ENCODE peak calls at places on chromosomes 12 and 14, in five cellular contexts. P, N, Z, G and S are unnamed samples.

GRCh38 chr12:109020750-109021380 is at the start of gene SVOP:
- DNase-seq in P (peak), N (peak), Z (peak), G (peak), S (no peak)

GRCh38 chr14:65302571-65303184 is 109.9 kb upstream of the FUT8 start:
- DNase-seq in P (no peak), N (no peak), Z (peak), G (no peak), S (no peak)

GRCh38 chr12:122944588-122944987 is 21.7 kb downstream of the ABCB9 start:
- DNase-seq in P (no peak), N (no peak), Z (peak), G (no peak), S (no peak)

GRCh38 chr12:79848321-79848720 is 86.6 kb downstream of the PPP1R12A start:
- DNase-seq in P (no peak), N (no peak), Z (no peak), G (no peak), S (no peak)

GRCh38 chr12:4763549-4763948 is 43.3 kb downstream of the GALNT8 start:
- DNase-seq in P (no peak), N (peak), Z (no peak), G (no peak), S (no peak)

GRCh38 chr12:6606331-6607131 is 648 bp downstream of the CHD4 start:
- DNase-seq in P (peak), N (no peak), Z (peak), G (peak), S (peak)

GRCh38 chr12:3173008-3173553 is 95.9 kb downstream of the TSPAN9 start:
- DNase-seq in P (no peak), N (no peak), Z (no peak), G (no peak), S (no peak)

GRCh38 chr12:49369723-49370145 is 2.5 kb downstream of the SPATS2 start:
- DNase-seq in P (peak), N (no peak), Z (peak), G (no peak), S (no peak)

GRCh38 chr14:26174395-26174794 is 423.4 kb downstream of the NOVA1 start:
- DNase-seq in P (no peak), N (no peak), Z (no peak), G (no peak), S (no peak)

DNA sequence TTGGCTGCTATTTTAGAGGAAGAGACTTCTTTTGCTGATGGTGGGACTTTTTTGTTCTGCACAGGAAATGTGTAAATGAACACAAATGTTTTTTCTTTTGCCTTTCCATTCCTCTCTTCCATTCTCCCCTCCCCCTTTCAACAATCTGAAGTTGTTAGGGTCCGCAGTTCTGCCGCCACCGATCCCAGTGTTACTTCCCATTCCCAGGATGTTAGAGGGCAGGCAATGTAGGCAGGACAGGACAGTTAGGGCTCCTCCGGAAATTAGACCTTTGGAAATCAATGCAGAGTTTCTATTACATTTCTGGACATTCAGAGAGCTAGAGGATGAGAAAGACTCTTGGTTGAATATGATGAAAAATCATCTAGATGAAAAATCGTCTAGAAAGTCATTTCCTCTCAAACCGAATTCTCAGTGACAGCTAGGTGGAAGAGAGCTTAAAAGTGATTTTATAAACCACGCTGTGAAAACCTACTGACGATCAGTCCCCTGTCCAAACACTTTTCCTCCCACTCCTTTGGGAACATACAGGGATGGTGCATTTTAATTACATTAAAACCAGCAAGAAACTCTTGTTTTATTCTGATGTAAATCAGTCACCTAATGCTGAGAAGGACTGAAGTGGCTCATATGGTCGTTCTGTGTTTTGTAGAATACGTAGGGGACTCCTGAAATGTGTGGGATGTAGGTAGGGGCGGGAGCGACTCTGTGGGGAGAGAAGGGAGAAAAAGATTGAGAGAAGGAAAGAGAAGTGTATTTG is 17.9 kb downstream of the FOXG1 start:
- DNase-seq in P (no peak), N (no peak), Z (no peak), G (no peak), S (no peak)
- H3K4me3 ChIP-seq in P (peak), N (peak), Z (no peak), G (no peak), S (peak)

DNA sequence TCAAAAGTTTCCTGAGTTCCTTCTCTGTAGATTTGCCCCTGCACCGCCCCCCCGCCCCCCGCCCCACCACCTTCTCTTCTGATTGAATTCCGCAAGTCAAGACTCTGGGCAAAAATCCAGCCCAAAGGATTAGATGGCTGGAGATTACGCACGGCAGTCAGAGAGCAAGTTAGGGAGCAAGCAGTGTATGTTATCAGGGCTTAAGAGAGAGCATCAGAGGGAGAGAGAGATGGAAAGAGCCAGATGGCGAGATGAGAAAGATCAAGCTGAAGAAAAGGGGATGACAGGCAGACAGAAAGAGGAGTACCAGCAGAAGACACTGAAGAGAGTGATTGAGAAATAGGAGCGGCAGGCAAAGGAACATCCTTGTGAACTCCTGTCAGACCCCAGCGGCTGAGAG is 13.9 kb upstream of the ANKRD33 start:
- DNase-seq in P (no peak), N (no peak), Z (peak), G (no peak), S (no peak)
- TF ChIP-seq CTCF in P (no peak), N (no peak), Z (no peak), G (no peak), S (no peak)

DNA sequence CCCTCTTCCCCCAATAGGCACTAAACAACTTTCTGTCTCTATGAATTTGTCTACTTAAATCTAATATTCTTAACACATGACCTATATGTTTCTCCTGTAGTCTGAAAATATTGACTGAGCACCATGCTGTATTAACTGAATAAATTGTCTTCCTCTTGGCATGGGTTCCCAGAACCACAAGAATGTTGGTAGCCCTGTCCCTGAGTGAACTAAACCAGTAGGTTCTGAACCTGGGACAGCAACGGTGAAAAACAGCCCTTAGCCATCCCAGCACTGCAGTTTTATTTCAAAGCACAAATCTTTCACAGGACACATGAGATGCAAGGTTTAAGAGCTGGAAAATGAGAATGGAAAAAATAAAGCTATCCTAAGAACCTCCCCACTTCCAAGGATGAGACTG is 20.4 kb upstream of the HSP90B1 start:
- DNase-seq in P (no peak), N (no peak), Z (peak), G (no peak), S (no peak)
- H3K27ac ChIP-seq in P (no peak), N (no peak), Z (no peak), G (no peak), S (no peak)

GRCh38 chr12:117097159-117097558 is 2.1 kb downstream of the TESC start:
- DNase-seq in P (no peak), N (no peak), Z (no peak), G (no peak), S (no peak)
- H3K4me3 ChIP-seq in P (peak), N (no peak), Z (no peak), G (no peak), S (no peak)

DNA sequence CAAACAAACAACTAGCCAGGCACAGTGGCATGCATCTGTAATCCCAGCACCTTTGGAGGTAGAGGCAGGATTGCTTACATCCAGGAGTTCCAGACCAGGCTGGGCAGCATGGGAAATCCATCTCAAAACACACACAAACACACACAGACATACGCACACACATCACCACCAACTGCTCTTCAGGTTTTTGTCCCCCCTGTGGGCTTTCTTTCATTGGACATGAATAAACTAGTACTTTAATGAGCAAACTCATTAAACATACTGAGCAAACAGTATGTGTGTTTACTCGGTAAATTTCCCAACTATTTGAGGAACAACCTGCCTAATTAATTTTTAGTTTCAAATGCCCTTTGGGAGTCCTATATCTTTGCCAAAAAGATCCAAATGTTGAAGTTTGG is 10.1 kb upstream of the RASSF3 start:
- DNase-seq in P (no peak), N (no peak), Z (no peak), G (no peak), S (no peak)
- TF ChIP-seq CTCF in P (no peak), N (no peak), Z (no peak), G (no peak), S (no peak)

DNA sequence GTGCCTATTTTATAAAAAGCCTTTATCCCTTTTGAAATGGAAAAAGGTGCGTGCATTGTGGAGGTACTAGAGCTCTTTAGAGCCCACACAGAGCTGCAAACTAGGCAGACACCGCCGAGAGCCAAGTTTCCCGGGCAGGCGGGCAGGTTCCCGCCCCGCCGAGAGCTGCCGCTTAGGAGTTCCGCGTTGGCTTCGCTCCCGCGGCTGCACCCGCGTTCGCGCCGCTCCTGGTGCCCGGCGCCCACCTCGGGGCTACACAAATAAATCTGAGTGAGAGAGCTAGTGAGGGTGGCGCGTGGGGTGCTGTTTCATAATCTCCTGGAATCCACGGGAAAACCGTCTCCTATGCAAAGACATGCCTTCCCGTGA is 715 bp downstream of the KITLG start:
- DNase-seq in P (peak), N (no peak), Z (peak), G (peak), S (no peak)
- H3K27ac ChIP-seq in P (peak), N (no peak), Z (peak), G (peak), S (peak)

DNA sequence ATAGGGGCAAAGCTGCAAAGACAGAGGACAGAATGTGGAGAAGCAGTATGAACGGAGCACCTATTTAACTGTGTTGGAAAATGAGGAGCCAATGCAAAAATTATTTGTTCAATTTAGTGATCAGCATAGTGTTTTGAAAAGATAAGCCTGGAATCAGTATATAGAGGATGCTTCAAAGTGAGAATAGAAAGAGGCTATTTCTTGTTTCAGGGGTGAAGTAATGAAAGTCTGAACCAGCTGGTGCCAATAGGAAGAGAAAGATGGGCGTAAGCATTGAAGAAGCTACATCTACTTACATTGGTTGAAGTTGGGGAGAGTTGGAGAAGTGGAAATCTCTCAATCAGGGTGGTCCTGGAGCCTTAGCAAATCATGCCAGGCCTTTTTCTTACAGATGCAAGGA is 77.3 kb upstream of the SLC38A4 start:
- DNase-seq in P (no peak), N (no peak), Z (no peak), G (no peak), S (no peak)
- H3K4me3 ChIP-seq in P (no peak), N (no peak), Z (no peak), G (no peak), S (no peak)